ENCODE peak calls at places on chromosomes 4 and X, in five cellular contexts. One of them, this sample, is unnamed.

GRCh38 chr4:182897601-182898478 is 19.3 kb downstream of the DCTD start:
- DNase-seq in AG04450: no peak
- DNase-seq in colonic mucosa: no peak
- DNase-seq in prostate gland: no peak
- DNase-seq in left lung: peak; percentile 70
- DNase-seq in this sample: no peak

GRCh38 chr4:123233409-123233808 is 163.2 kb upstream of the SPRY1 start:
- DNase-seq in AG04450: no peak
- DNase-seq in colonic mucosa: no peak
- DNase-seq in prostate gland: no peak
- DNase-seq in left lung: no peak
- DNase-seq in this sample: no peak

GRCh38 chrX:19882066-19882775 is 5.2 kb downstream of the SH3KBP1 start:
- DNase-seq in AG04450: no peak
- DNase-seq in colonic mucosa: no peak
- DNase-seq in prostate gland: no peak
- DNase-seq in left lung: no peak
- DNase-seq in this sample: no peak

GRCh38 chrX:69033936-69034335 is 131.3 kb downstream of the PJA1 start:
- DNase-seq in AG04450: no peak
- DNase-seq in colonic mucosa: no peak
- DNase-seq in prostate gland: no peak
- DNase-seq in left lung: no peak
- DNase-seq in this sample: no peak

GRCh38 chrX:65745992-65746391 is 78.5 kb downstream of the MSN start:
- DNase-seq in AG04450: no peak
- DNase-seq in colonic mucosa: no peak
- DNase-seq in prostate gland: peak; percentile 4
- DNase-seq in left lung: no peak
- DNase-seq in this sample: peak; percentile 14

GRCh38 chr4:140756292-140757219 is at the start of gene TBC1D9:
- DNase-seq in AG04450: no peak
- DNase-seq in colonic mucosa: peak; percentile 87
- DNase-seq in prostate gland: peak; percentile 67
- DNase-seq in left lung: peak; percentile 87
- DNase-seq in this sample: peak; percentile 86

GRCh38 chr4:92303621-92304027 is at the start of gene GRID2:
- DNase-seq in AG04450: no peak
- DNase-seq in colonic mucosa: no peak
- DNase-seq in prostate gland: no peak
- DNase-seq in left lung: no peak
- DNase-seq in this sample: peak; percentile 6

GRCh38 chr4:48698029-48698901 is 81.8 kb downstream of the FRYL start:
- DNase-seq in AG04450: peak; percentile 52
- DNase-seq in colonic mucosa: peak; percentile 86
- DNase-seq in prostate gland: no peak
- DNase-seq in left lung: no peak
- DNase-seq in this sample: peak; percentile 85

GRCh38 chrX:104565791-104566687 is at the start of gene IL1RAPL2:
- DNase-seq in AG04450: no peak
- DNase-seq in colonic mucosa: peak; percentile 38
- DNase-seq in prostate gland: peak; percentile 12
- DNase-seq in left lung: no peak
- DNase-seq in this sample: peak; percentile 34

GRCh38 chrX:19702856-19703255 is 184.5 kb downstream of the SH3KBP1 start:
- DNase-seq in AG04450: no peak
- DNase-seq in colonic mucosa: no peak
- DNase-seq in prostate gland: no peak
- DNase-seq in left lung: no peak
- DNase-seq in this sample: no peak

GRCh38 chr4:143381171-143382118 is 44.8 kb downstream of the GAB1 start:
- DNase-seq in AG04450: peak; percentile 49
- DNase-seq in colonic mucosa: peak; percentile 80
- DNase-seq in prostate gland: peak; percentile 63
- DNase-seq in left lung: peak; percentile 73
- DNase-seq in this sample: peak; percentile 90

GRCh38 chrX:47586043-47586787 is 4.0 kb downstream of the TIMP1 start:
- DNase-seq in AG04450: no peak
- DNase-seq in colonic mucosa: peak; percentile 13
- DNase-seq in prostate gland: no peak
- DNase-seq in left lung: no peak
- DNase-seq in this sample: no peak

GRCh38 chr4:57068237-57068981 is 41.8 kb downstream of the IGFBP7 start:
- DNase-seq in AG04450: no peak
- DNase-seq in colonic mucosa: no peak
- DNase-seq in prostate gland: no peak
- DNase-seq in left lung: no peak
- DNase-seq in this sample: no peak

GRCh38 chr4:72701987-72702819 is 133.2 kb upstream of the ADAMTS3 start:
- DNase-seq in AG04450: peak; percentile 10
- DNase-seq in colonic mucosa: peak; percentile 25
- DNase-seq in prostate gland: peak; percentile 43
- DNase-seq in left lung: no peak
- DNase-seq in this sample: peak; percentile 73

GRCh38 chr4:137375111-137375850 is 157.0 kb downstream of the PCDH18 start:
- DNase-seq in AG04450: no peak
- DNase-seq in colonic mucosa: no peak
- DNase-seq in prostate gland: no peak
- DNase-seq in left lung: no peak
- DNase-seq in this sample: peak; percentile 69

GRCh38 chr4:70158576-70158975 is 4.5 kb downstream of the PRR27 start:
- DNase-seq in AG04450: no peak
- DNase-seq in colonic mucosa: no peak
- DNase-seq in prostate gland: no peak
- DNase-seq in left lung: no peak
- DNase-seq in this sample: no peak

GRCh38 chr4:47562297-47562696 is 77.2 kb downstream of the ATP10D start:
- DNase-seq in AG04450: no peak
- DNase-seq in colonic mucosa: no peak
- DNase-seq in prostate gland: no peak
- DNase-seq in left lung: no peak
- DNase-seq in this sample: no peak

GRCh38 chr4:26342328-26343040 is 21.7 kb downstream of the RBPJ start:
- DNase-seq in AG04450: peak; percentile 75
- DNase-seq in colonic mucosa: no peak
- DNase-seq in prostate gland: no peak
- DNase-seq in left lung: no peak
- DNase-seq in this sample: peak; percentile 91

DNA sequence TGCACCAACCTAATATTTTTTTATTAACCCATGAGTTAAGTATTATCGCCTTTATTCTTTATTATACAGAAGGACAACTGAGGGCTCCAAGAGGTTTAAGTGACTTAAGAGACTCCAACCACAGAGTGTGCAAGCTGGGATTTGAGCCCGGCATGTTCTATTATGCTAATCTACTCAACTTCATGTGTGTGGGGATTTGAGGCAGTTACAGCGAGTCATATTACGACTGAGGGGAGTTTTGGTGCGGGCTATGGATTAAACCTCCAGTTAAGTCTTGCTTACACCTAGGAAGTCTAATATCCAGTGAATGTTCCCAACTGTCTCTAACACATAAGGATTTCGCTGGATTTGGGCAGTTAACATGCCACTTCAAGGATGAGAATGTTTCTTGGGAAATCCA is 164.8 kb upstream of the TTC29 start:
- DNase-seq in AG04450: no peak
- DNase-seq in colonic mucosa: no peak
- DNase-seq in prostate gland: no peak
- DNase-seq in left lung: no peak
- DNase-seq in this sample: no peak
- H3K4me3 ChIP-seq in AG04450: no peak overlapping the region
- H3K4me3 ChIP-seq in colonic mucosa: no peak overlapping the region
- H3K4me3 ChIP-seq in prostate gland: no peak overlapping the region
- H3K4me3 ChIP-seq in left lung: no peak overlapping the region
- H3K4me3 ChIP-seq in this sample: no peak overlapping the region

GRCh38 chrX:154010330-154011087 is 9.2 kb downstream of the IRAK1 start:
- DNase-seq in AG04450: no peak
- DNase-seq in colonic mucosa: no peak
- DNase-seq in prostate gland: no peak
- DNase-seq in left lung: peak; percentile 53
- DNase-seq in this sample: peak; percentile 69

GRCh38 chrX:154013614-154014360 is 5.9 kb downstream of the IRAK1 start:
- DNase-seq in AG04450: no peak
- DNase-seq in colonic mucosa: no peak
- DNase-seq in prostate gland: no peak
- DNase-seq in left lung: no peak
- DNase-seq in this sample: peak; percentile 42

GRCh38 chrX:154012336-154012991 is 7.2 kb downstream of the IRAK1 start:
- DNase-seq in AG04450: no peak
- DNase-seq in colonic mucosa: no peak
- DNase-seq in prostate gland: no peak
- DNase-seq in left lung: peak; percentile 55
- DNase-seq in this sample: no peak

GRCh38 chrX:154013001-154013421 is 6.7 kb downstream of the IRAK1 start:
- DNase-seq in AG04450: no peak
- DNase-seq in colonic mucosa: no peak
- DNase-seq in prostate gland: no peak
- DNase-seq in left lung: no peak
- DNase-seq in this sample: no peak

DNA sequence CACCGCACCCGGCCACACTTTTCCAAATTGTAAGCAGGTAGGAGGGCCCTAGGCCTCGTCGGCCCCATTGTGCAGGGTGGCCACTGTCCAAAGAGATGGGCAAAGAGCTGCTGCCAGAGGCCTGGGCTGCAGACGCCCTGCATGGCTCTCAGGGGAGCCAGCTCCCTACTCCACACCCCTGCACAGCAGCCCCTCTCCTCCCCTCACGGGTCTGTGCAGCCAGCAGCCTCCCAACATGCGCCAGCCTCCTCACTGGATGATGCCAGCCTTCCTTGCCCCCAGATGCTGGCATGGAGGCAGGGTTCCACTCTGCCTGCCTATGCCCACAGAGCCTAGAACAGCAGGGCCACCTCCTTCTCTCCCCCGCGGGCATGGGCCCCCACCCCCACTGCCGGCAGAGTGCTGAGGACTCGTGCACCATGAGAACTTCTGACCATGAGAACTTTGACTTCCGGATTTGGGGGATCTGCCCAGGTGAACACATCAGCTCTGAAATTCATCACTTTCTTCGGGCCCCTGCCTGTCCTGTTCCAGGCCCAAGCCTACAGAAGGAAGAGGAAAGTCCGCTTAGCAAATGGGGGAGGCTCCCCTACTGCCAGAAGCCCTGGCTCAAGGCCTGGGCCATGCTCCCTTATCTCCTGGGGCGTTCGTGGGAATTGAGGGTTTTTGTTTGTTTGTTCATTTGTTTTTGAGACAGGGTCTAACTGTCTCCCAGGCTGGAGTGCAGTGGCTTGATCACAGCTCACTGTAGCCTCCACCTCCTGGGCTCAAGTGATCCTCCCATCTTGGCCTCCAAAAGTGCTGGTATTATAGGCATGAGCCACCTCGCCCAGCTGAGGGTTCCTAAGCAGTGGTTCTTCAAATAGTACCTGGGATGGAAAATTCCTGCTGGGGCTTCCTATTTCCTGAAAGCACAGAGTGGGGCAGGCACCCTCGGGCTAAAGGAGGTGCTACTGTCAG is 8.0 kb downstream of the IRAK1 start:
- DNase-seq in AG04450: no peak
- DNase-seq in colonic mucosa: no peak
- DNase-seq in prostate gland: no peak
- DNase-seq in left lung: no peak
- DNase-seq in this sample: no peak
- H3K27ac ChIP-seq in AG04450: no peak overlapping the region
- H3K27ac ChIP-seq in colonic mucosa: no peak overlapping the region
- H3K27ac ChIP-seq in prostate gland: no peak overlapping the region
- H3K27ac ChIP-seq in left lung: no peak overlapping the region
- H3K27ac ChIP-seq in this sample: no peak overlapping the region

GRCh38 chrX:148192547-148192946 is 211.4 kb downstream of the FMR1NB start:
- DNase-seq in AG04450: no peak
- DNase-seq in colonic mucosa: no peak
- DNase-seq in prostate gland: no peak
- DNase-seq in left lung: no peak
- DNase-seq in this sample: no peak
- H3K4me3 ChIP-seq in AG04450: no peak overlapping the region
- H3K4me3 ChIP-seq in colonic mucosa: no peak overlapping the region
- H3K4me3 ChIP-seq in prostate gland: no peak overlapping the region
- H3K4me3 ChIP-seq in left lung: no peak overlapping the region
- H3K4me3 ChIP-seq in this sample: no peak overlapping the region

GRCh38 chrX:109714340-109714958 is 18.6 kb downstream of the ACSL4 start:
- DNase-seq in AG04450: peak; percentile 59
- DNase-seq in colonic mucosa: no peak
- DNase-seq in prostate gland: no peak
- DNase-seq in left lung: no peak
- DNase-seq in this sample: peak; percentile 65
- H3K27ac ChIP-seq in AG04450: peak overlapping the region; percentile 88
- H3K27ac ChIP-seq in colonic mucosa: no peak overlapping the region
- H3K27ac ChIP-seq in prostate gland: no peak overlapping the region
- H3K27ac ChIP-seq in left lung: no peak overlapping the region
- H3K27ac ChIP-seq in this sample: peak overlapping the region; percentile 49

DNA sequence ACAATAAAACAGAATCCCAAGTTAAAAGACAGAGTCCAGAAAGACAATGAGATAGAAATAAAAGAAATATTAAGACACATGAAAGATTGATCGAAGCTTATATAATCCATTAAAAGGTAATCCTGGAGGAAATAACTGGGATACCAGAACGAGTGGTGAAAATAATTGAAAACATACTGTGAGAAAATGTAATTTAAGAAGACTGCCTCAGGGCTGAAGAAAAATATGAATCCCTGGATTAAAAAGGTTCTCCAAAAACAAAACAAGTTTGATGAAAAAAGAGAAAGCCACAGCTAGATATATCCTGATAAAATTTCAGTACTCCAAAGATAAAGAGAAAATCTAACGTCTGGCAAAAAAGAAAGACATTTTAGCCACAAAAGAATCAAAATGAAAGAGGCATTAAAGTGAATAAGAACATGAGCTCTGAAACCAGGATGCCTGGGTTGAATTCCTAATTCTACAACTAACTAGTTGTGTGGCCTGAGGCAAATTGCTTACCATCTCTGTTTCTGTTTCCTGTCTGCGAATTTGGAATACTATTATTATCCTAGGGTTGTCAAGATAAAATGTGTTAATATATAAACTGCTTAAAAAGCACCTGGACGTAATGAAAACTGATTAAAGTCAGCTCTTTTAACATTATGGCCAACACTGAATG is 5.5 kb downstream of the DDX60L start:
- DNase-seq in AG04450: no peak
- DNase-seq in colonic mucosa: no peak
- DNase-seq in prostate gland: no peak
- DNase-seq in left lung: no peak
- DNase-seq in this sample: peak; percentile 7
- H3K4me3 ChIP-seq in AG04450: no peak overlapping the region
- H3K4me3 ChIP-seq in colonic mucosa: no peak overlapping the region
- H3K4me3 ChIP-seq in prostate gland: no peak overlapping the region
- H3K4me3 ChIP-seq in left lung: no peak overlapping the region
- H3K4me3 ChIP-seq in this sample: peak overlapping the region; percentile 25

GRCh38 chr4:61224573-61224972 is 24.4 kb downstream of the ADGRL3 start:
- DNase-seq in AG04450: no peak
- DNase-seq in colonic mucosa: no peak
- DNase-seq in prostate gland: no peak
- DNase-seq in left lung: no peak
- DNase-seq in this sample: no peak
- H3K27ac ChIP-seq in AG04450: no peak overlapping the region
- H3K27ac ChIP-seq in colonic mucosa: no peak overlapping the region
- H3K27ac ChIP-seq in prostate gland: no peak overlapping the region
- H3K27ac ChIP-seq in left lung: no peak overlapping the region
- H3K27ac ChIP-seq in this sample: no peak overlapping the region